ENCODE peak calls at places on chromosomes 13 and 19, in six cellular contexts. One of them, this sample, is unnamed.

GRCh38 chr13:98456423-98456845 is 120.5 kb downstream of the STK24 start:
- DNase-seq in testis: no peak
- DNase-seq in pancreas: no peak
- DNase-seq in fibroblast of lung: no peak
- DNase-seq in cardiac fibroblast: no peak
- DNase-seq in psoas muscle: no peak
- DNase-seq in this sample: no peak

GRCh38 chr19:58450836-58451357 is 525 bp upstream of the ZNF324B start:
- DNase-seq in cardiac fibroblast: no peak
- DNase-seq in pancreas: no peak
- DNase-seq in psoas muscle: no peak
- DNase-seq in testis: no peak
- DNase-seq in fibroblast of lung: no peak
- DNase-seq in this sample: no peak

GRCh38 chr19:2446390-2446789 is 10.4 kb downstream of the LMNB2 start:
- DNase-seq in fibroblast of lung: peak
- DNase-seq in testis: no peak
- DNase-seq in pancreas: no peak
- DNase-seq in cardiac fibroblast: no peak
- DNase-seq in psoas muscle: peak
- DNase-seq in this sample: no peak

GRCh38 chr13:52906122-52906903 is 57.9 kb upstream of the PCDH8 start:
- DNase-seq in testis: no peak
- DNase-seq in psoas muscle: no peak
- DNase-seq in cardiac fibroblast: no peak
- DNase-seq in fibroblast of lung: no peak
- DNase-seq in pancreas: no peak
- DNase-seq in this sample: no peak

GRCh38 chr13:50220938-50221337 is 205.7 kb downstream of the KCNRG start:
- DNase-seq in testis: no peak
- DNase-seq in psoas muscle: no peak
- DNase-seq in pancreas: no peak
- DNase-seq in cardiac fibroblast: peak
- DNase-seq in fibroblast of lung: no peak
- DNase-seq in this sample: peak

GRCh38 chr19:53177986-53178385 is 15.2 kb downstream of the ZNF665 start:
- DNase-seq in cardiac fibroblast: no peak
- DNase-seq in pancreas: no peak
- DNase-seq in fibroblast of lung: no peak
- DNase-seq in psoas muscle: no peak
- DNase-seq in testis: no peak
- DNase-seq in this sample: no peak

GRCh38 chr19:11693505-11694499 is 44.9 kb downstream of the ZNF823 start:
- DNase-seq in pancreas: no peak
- DNase-seq in cardiac fibroblast: peak
- DNase-seq in fibroblast of lung: peak
- DNase-seq in testis: no peak
- DNase-seq in psoas muscle: no peak
- DNase-seq in this sample: peak

GRCh38 chr13:87684850-87685735 is 13.9 kb downstream of the SLITRK5 start:
- DNase-seq in pancreas: no peak
- DNase-seq in testis: no peak
- DNase-seq in psoas muscle: no peak
- DNase-seq in cardiac fibroblast: peak
- DNase-seq in fibroblast of lung: peak
- DNase-seq in this sample: no peak

GRCh38 chr19:10018219-10018618 is 4.9 kb downstream of the RDH8 start:
- DNase-seq in pancreas: no peak
- DNase-seq in testis: no peak
- DNase-seq in psoas muscle: no peak
- DNase-seq in cardiac fibroblast: peak
- DNase-seq in fibroblast of lung: peak
- DNase-seq in this sample: peak

GRCh38 chr19:14949876-14950275 is 8.6 kb downstream of the OR7C2 start:
- DNase-seq in testis: no peak
- DNase-seq in cardiac fibroblast: no peak
- DNase-seq in fibroblast of lung: no peak
- DNase-seq in pancreas: no peak
- DNase-seq in psoas muscle: no peak
- DNase-seq in this sample: no peak

GRCh38 chr19:5801796-5802616 is 2.9 kb upstream of the NRTN start:
- DNase-seq in pancreas: no peak
- DNase-seq in psoas muscle: no peak
- DNase-seq in fibroblast of lung: peak
- DNase-seq in testis: peak
- DNase-seq in cardiac fibroblast: no peak
- DNase-seq in this sample: peak

GRCh38 chr13:113291997-113292862 is 4.8 kb upstream of the LAMP1 start:
- DNase-seq in psoas muscle: peak
- DNase-seq in cardiac fibroblast: peak
- DNase-seq in testis: peak
- DNase-seq in fibroblast of lung: peak
- DNase-seq in pancreas: no peak
- DNase-seq in this sample: peak

GRCh38 chr19:3970313-3970807 is 539 bp downstream of the DAPK3 start:
- DNase-seq in cardiac fibroblast: no peak
- DNase-seq in psoas muscle: no peak
- DNase-seq in testis: no peak
- DNase-seq in fibroblast of lung: no peak
- DNase-seq in pancreas: no peak
- DNase-seq in this sample: no peak

GRCh38 chr19:5113101-5113557 is 144.2 kb downstream of the KDM4B start:
- DNase-seq in testis: no peak
- DNase-seq in fibroblast of lung: peak
- DNase-seq in pancreas: no peak
- DNase-seq in cardiac fibroblast: peak
- DNase-seq in psoas muscle: no peak
- DNase-seq in this sample: peak

GRCh38 chr13:105333416-105333815 is 1202.0 kb downstream of the EFNB2 start:
- DNase-seq in testis: no peak
- DNase-seq in psoas muscle: no peak
- DNase-seq in fibroblast of lung: peak
- DNase-seq in pancreas: no peak
- DNase-seq in cardiac fibroblast: peak
- DNase-seq in this sample: peak

GRCh38 chr13:52026246-52026626 is 1.7 kb downstream of the UTP14C start:
- DNase-seq in testis: no peak
- DNase-seq in fibroblast of lung: peak
- DNase-seq in pancreas: no peak
- DNase-seq in psoas muscle: no peak
- DNase-seq in cardiac fibroblast: no peak
- DNase-seq in this sample: no peak

GRCh38 chr19:7982651-7983099 is 22.8 kb downstream of the ELAVL1 start:
- DNase-seq in pancreas: peak
- DNase-seq in cardiac fibroblast: no peak
- DNase-seq in fibroblast of lung: no peak
- DNase-seq in testis: no peak
- DNase-seq in psoas muscle: no peak
- DNase-seq in this sample: no peak

GRCh38 chr13:40682449-40683240 is 16.2 kb upstream of the FOXO1 start:
- DNase-seq in fibroblast of lung: peak
- DNase-seq in testis: no peak
- DNase-seq in cardiac fibroblast: peak
- DNase-seq in psoas muscle: no peak
- DNase-seq in pancreas: no peak
- DNase-seq in this sample: peak

GRCh38 chr13:26482451-26483197 is 74.9 kb upstream of the WASF3 start:
- DNase-seq in fibroblast of lung: peak
- DNase-seq in cardiac fibroblast: peak
- DNase-seq in pancreas: no peak
- DNase-seq in testis: peak
- DNase-seq in psoas muscle: no peak
- DNase-seq in this sample: peak

GRCh38 chr13:62910541-62910940 is 1494.9 kb upstream of the PCDH20 start:
- DNase-seq in psoas muscle: no peak
- DNase-seq in fibroblast of lung: no peak
- DNase-seq in pancreas: no peak
- DNase-seq in testis: no peak
- DNase-seq in cardiac fibroblast: no peak
- DNase-seq in this sample: no peak

GRCh38 chr13:33110713-33111413 is 94.6 kb downstream of the KL start:
- DNase-seq in pancreas: no peak
- DNase-seq in psoas muscle: peak
- DNase-seq in cardiac fibroblast: peak
- DNase-seq in testis: peak
- DNase-seq in fibroblast of lung: peak
- DNase-seq in this sample: peak

GRCh38 chr13:33109319-33109718 is 93.1 kb downstream of the KL start:
- DNase-seq in fibroblast of lung: no peak
- DNase-seq in pancreas: no peak
- DNase-seq in testis: no peak
- DNase-seq in cardiac fibroblast: peak
- DNase-seq in psoas muscle: no peak
- DNase-seq in this sample: peak

GRCh38 chr13:33108620-33109019 is 92.4 kb downstream of the KL start:
- DNase-seq in pancreas: no peak
- DNase-seq in fibroblast of lung: peak
- DNase-seq in testis: no peak
- DNase-seq in psoas muscle: no peak
- DNase-seq in cardiac fibroblast: peak
- DNase-seq in this sample: peak

GRCh38 chr13:33110386-33110712 is 94.1 kb downstream of the KL start:
- DNase-seq in pancreas: no peak
- DNase-seq in cardiac fibroblast: no peak
- DNase-seq in testis: no peak
- DNase-seq in psoas muscle: no peak
- DNase-seq in fibroblast of lung: no peak
- DNase-seq in this sample: peak

DNA sequence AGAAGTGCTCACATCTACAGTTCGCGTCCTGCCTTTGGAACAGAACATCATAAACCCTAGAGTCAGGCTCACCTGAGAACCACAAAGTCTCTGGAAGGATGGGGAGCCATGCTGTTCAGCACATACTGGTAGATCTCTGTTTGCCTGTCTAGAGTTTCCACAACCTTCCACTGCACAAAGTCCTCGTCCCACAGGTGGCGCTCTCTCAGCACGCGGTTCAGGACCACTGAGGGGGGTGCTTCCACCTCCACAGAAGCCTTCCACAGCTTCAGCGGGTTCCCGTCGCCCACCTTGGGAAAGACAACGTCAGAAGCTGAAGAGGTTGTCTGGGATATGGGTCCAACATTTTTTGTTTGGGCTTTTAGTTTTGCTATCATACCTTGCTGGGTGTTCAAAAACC is 93.6 kb downstream of the KL start:
- DNase-seq in psoas muscle: no peak
- DNase-seq in testis: no peak
- DNase-seq in pancreas: no peak
- DNase-seq in fibroblast of lung: no peak
- DNase-seq in cardiac fibroblast: no peak
- DNase-seq in this sample: no peak
- TF ChIP-seq CTCF in psoas muscle: no peak
- TF ChIP-seq CTCF in testis: no peak
- TF ChIP-seq CTCF in pancreas: no peak
- TF ChIP-seq CTCF in fibroblast of lung: peak
- TF ChIP-seq CTCF in cardiac fibroblast: peak
- TF ChIP-seq CTCF in this sample: peak

DNA sequence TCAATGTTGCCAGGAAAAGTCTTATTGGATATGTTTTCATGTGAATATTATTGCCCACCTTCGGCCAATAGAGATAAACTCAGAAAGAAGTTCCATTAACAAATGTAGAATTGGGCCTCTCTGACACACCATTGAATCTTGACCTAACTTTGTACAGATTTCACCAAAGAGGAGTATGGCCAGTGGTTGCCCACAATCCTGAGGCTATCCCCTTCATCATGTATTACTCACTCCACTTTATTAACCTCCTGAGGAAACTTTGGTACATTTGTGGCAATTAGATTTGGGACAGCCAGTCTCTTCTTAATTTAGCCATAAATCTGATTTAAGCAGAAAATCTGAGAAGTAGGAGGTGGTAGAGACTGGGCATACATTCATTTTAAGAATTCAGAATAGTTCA is 53.3 kb upstream of the POSTN start:
- DNase-seq in psoas muscle: no peak
- DNase-seq in fibroblast of lung: peak
- DNase-seq in cardiac fibroblast: no peak
- DNase-seq in testis: no peak
- DNase-seq in pancreas: no peak
- DNase-seq in this sample: no peak
- TF ChIP-seq CTCF in psoas muscle: no peak
- TF ChIP-seq CTCF in fibroblast of lung: no peak
- TF ChIP-seq CTCF in cardiac fibroblast: no peak
- TF ChIP-seq CTCF in testis: no peak
- TF ChIP-seq CTCF in pancreas: no peak
- TF ChIP-seq CTCF in this sample: no peak

GRCh38 chr13:39672378-39673132 is 17.1 kb downstream of the COG6 start:
- DNase-seq in fibroblast of lung: no peak
- DNase-seq in testis: no peak
- DNase-seq in psoas muscle: no peak
- DNase-seq in cardiac fibroblast: peak
- DNase-seq in pancreas: no peak
- DNase-seq in this sample: no peak

GRCh38 chr13:39675904-39676303 is 20.4 kb downstream of the COG6 start:
- DNase-seq in testis: no peak
- DNase-seq in cardiac fibroblast: peak
- DNase-seq in fibroblast of lung: peak
- DNase-seq in psoas muscle: no peak
- DNase-seq in pancreas: no peak
- DNase-seq in this sample: no peak

GRCh38 chr13:39682310-39682709 is 26.8 kb downstream of the COG6 start:
- DNase-seq in pancreas: no peak
- DNase-seq in cardiac fibroblast: no peak
- DNase-seq in testis: no peak
- DNase-seq in fibroblast of lung: no peak
- DNase-seq in psoas muscle: no peak
- DNase-seq in this sample: no peak

GRCh38 chr13:39676315-39676876 is 20.9 kb downstream of the COG6 start:
- DNase-seq in psoas muscle: no peak
- DNase-seq in testis: peak
- DNase-seq in cardiac fibroblast: peak
- DNase-seq in fibroblast of lung: peak
- DNase-seq in pancreas: no peak
- DNase-seq in this sample: peak
- TF ChIP-seq CTCF in psoas muscle: peak
- TF ChIP-seq CTCF in testis: peak
- TF ChIP-seq CTCF in cardiac fibroblast: peak
- TF ChIP-seq CTCF in fibroblast of lung: no peak
- TF ChIP-seq CTCF in pancreas: no peak
- TF ChIP-seq CTCF in this sample: peak

DNA sequence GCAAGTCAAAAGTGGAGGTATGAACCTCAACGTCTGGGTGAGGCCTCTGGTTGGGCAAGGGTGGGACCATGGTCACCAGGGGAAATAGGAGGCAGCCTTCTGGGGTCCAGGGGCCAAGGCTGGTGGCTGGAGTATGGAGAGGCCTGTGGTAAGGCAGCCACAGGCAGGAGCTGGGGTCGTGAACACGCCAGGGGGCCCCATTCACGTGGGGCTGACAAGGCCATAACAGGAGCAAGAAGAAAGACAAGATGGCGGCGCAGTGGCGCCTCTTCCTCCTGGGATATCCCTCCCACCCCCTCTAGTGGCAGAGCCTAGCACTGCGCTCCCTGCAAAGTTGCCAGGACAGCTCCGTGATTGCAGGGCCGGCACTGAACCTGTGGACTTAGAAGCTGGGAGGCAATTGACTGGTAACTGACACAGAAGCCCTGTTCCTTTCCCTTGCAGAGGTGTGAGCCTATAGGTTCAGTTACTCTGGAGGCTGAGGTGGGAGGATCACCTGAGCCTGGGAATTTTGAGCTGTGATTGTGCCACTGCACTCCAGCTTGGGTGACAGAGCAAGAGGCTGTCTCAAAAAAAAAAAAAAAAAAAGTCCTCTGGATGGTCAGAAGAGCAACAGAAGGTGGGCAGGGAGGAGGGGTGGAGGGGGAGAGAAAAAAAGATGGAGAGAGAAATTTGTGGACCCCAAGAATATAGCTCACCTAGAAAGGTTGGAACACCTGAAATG is 19.7 kb upstream of the EDDM13 start:
- DNase-seq in testis: peak
- DNase-seq in psoas muscle: peak
- DNase-seq in pancreas: peak
- DNase-seq in fibroblast of lung: peak
- DNase-seq in cardiac fibroblast: peak
- DNase-seq in this sample: peak
- TF ChIP-seq CTCF in testis: peak
- TF ChIP-seq CTCF in psoas muscle: peak
- TF ChIP-seq CTCF in pancreas: peak
- TF ChIP-seq CTCF in fibroblast of lung: peak
- TF ChIP-seq CTCF in cardiac fibroblast: peak
- TF ChIP-seq CTCF in this sample: peak